ENCODE peak calls at places on chromosomes 4 and X, in four cellular contexts. One of them, this sample, is unnamed.

GRCh38 chr4:121041307-121042090 is 30.8 kb downstream of the NDNF start:
- DNase-seq in NCI-H146: no peak
- DNase-seq in HFF-Myc: no peak
- DNase-seq in dorsolateral prefrontal cortex: no peak
- DNase-seq in this sample: no peak

GRCh38 chrX:143298663-143299241 is 218.5 kb downstream of the SPANXN3 start:
- DNase-seq in NCI-H146: no peak
- DNase-seq in HFF-Myc: no peak
- DNase-seq in dorsolateral prefrontal cortex: no peak
- DNase-seq in this sample: peak

GRCh38 chr4:145099653-145100052 is 1.5 kb downstream of the ABCE1 start:
- DNase-seq in NCI-H146: no peak
- DNase-seq in HFF-Myc: no peak
- DNase-seq in dorsolateral prefrontal cortex: no peak
- DNase-seq in this sample: no peak

GRCh38 chr4:107153228-107153627 is 117.1 kb upstream of the DKK2 start:
- DNase-seq in NCI-H146: no peak
- DNase-seq in HFF-Myc: no peak
- DNase-seq in dorsolateral prefrontal cortex: no peak
- DNase-seq in this sample: peak

GRCh38 chrX:126982158-126982557 is 162.6 kb downstream of the PRR32 start:
- DNase-seq in NCI-H146: no peak
- DNase-seq in HFF-Myc: no peak
- DNase-seq in dorsolateral prefrontal cortex: no peak
- DNase-seq in this sample: no peak

GRCh38 chrX:97021680-97022079 is 138.0 kb downstream of the RPA4 start:
- DNase-seq in NCI-H146: no peak
- DNase-seq in HFF-Myc: no peak
- DNase-seq in dorsolateral prefrontal cortex: no peak
- DNase-seq in this sample: no peak

GRCh38 chr4:159582685-159583084 is 479.8 kb downstream of the RAPGEF2 start:
- DNase-seq in NCI-H146: no peak
- DNase-seq in HFF-Myc: no peak
- DNase-seq in dorsolateral prefrontal cortex: no peak
- DNase-seq in this sample: no peak

GRCh38 chr4:38154681-38155588 is 194.7 kb downstream of the PTTG2 start:
- DNase-seq in NCI-H146: no peak
- DNase-seq in HFF-Myc: no peak
- DNase-seq in dorsolateral prefrontal cortex: no peak
- DNase-seq in this sample: no peak

GRCh38 chr4:74658114-74658513 is 136.2 kb downstream of the BTC start:
- DNase-seq in NCI-H146: no peak
- DNase-seq in HFF-Myc: no peak
- DNase-seq in dorsolateral prefrontal cortex: no peak
- DNase-seq in this sample: no peak

GRCh38 chr4:154736774-154737173 is 7.0 kb upstream of the LRAT start:
- DNase-seq in NCI-H146: no peak
- DNase-seq in HFF-Myc: no peak
- DNase-seq in dorsolateral prefrontal cortex: no peak
- DNase-seq in this sample: no peak

GRCh38 chrX:103373581-103373980 is 2.8 kb upstream of the BEX3 start:
- DNase-seq in NCI-H146: no peak
- DNase-seq in HFF-Myc: no peak
- DNase-seq in dorsolateral prefrontal cortex: no peak
- DNase-seq in this sample: no peak

GRCh38 chr4:8819421-8820177 is 52.0 kb downstream of the HMX1 start:
- DNase-seq in NCI-H146: no peak
- DNase-seq in HFF-Myc: no peak
- DNase-seq in dorsolateral prefrontal cortex: no peak
- DNase-seq in this sample: no peak

GRCh38 chrX:2484721-2485459 is 15.9 kb downstream of the DHRSX start:
- DNase-seq in NCI-H146: no peak
- DNase-seq in HFF-Myc: no peak
- DNase-seq in dorsolateral prefrontal cortex: no peak
- DNase-seq in this sample: peak

GRCh38 chr4:58611012-58611411 is 1500.8 kb upstream of the IGFBP7 start:
- DNase-seq in NCI-H146: no peak
- DNase-seq in HFF-Myc: no peak
- DNase-seq in dorsolateral prefrontal cortex: no peak
- DNase-seq in this sample: no peak

GRCh38 chr4:25401066-25401465 is 24.0 kb downstream of the ANAPC4 start:
- DNase-seq in NCI-H146: no peak
- DNase-seq in HFF-Myc: no peak
- DNase-seq in dorsolateral prefrontal cortex: no peak
- DNase-seq in this sample: no peak

GRCh38 chr4:168128601-168129000 is 36.3 kb downstream of the ANXA10 start:
- DNase-seq in NCI-H146: no peak
- DNase-seq in HFF-Myc: no peak
- DNase-seq in dorsolateral prefrontal cortex: no peak
- DNase-seq in this sample: no peak

GRCh38 chrX:646796-647195 is 16.2 kb downstream of the SHOX start:
- DNase-seq in NCI-H146: no peak
- DNase-seq in HFF-Myc: no peak
- DNase-seq in dorsolateral prefrontal cortex: no peak
- DNase-seq in this sample: no peak

GRCh38 chr4:54400802-54401201 is 171.7 kb downstream of the PDGFRA start:
- DNase-seq in NCI-H146: peak
- DNase-seq in HFF-Myc: peak
- DNase-seq in dorsolateral prefrontal cortex: no peak
- DNase-seq in this sample: peak

GRCh38 chr4:2103843-2104547 is 44.9 kb downstream of the NAT8L start:
- DNase-seq in NCI-H146: no peak
- DNase-seq in HFF-Myc: no peak
- DNase-seq in dorsolateral prefrontal cortex: no peak
- DNase-seq in this sample: no peak

This sample was measured in left kidney.